ENCODE peak calls at places on chromosomes 13 and 19, in five cellular contexts. O, E, N, D and S are unnamed samples.

GRCh38 chr13:40666905-40667621 is 622 bp upstream of the FOXO1 start:
- DNase-seq in O (no peak), N (peak), D (no peak), E (peak), S (no peak)

GRCh38 chr19:44615529-44616247 is 2.3 kb downstream of the IGSF23 start:
- DNase-seq in D (no peak), O (no peak), E (no peak), N (no peak), S (no peak)

GRCh38 chr13:31697290-31697689 is 42.0 kb upstream of the RXFP2 start:
- DNase-seq in N (no peak), D (no peak), O (no peak), E (no peak), S (no peak)

GRCh38 chr19:589693-590395 is at the start of gene HCN2:
- DNase-seq in E (no peak), O (no peak), N (no peak), D (no peak), S (no peak)

GRCh38 chr19:44212865-44213346 is 574 bp downstream of the ZNF227 start:
- DNase-seq in E (no peak), O (peak), D (peak), N (no peak), S (no peak)

GRCh38 chr13:37023871-37024270 is 23.3 kb downstream of the EXOSC8 start:
- DNase-seq in D (no peak), O (peak), N (no peak), E (no peak), S (no peak)

GRCh38 chr19:45958763-45959516 is 14.7 kb downstream of the NOVA2 start:
- DNase-seq in D (no peak), O (peak), N (no peak), E (no peak), S (no peak)

GRCh38 chr19:15251749-15252397 is 19.6 kb upstream of the EPHX3 start:
- DNase-seq in N (peak), O (peak), E (no peak), D (no peak), S (no peak)

GRCh38 chr19:42097461-42097860 is 21.5 kb downstream of the ZNF574 start:
- DNase-seq in D (no peak), O (no peak), N (no peak), E (no peak), S (no peak)

GRCh38 chr13:104869501-104869900 is 1666.0 kb downstream of the EFNB2 start:
- DNase-seq in D (peak), O (peak), N (no peak), E (no peak), S (no peak)

GRCh38 chr19:246551-246950 is 44.7 kb downstream of the PLPP2 start:
- DNase-seq in E (no peak), O (no peak), D (peak), N (no peak), S (peak)

GRCh38 chr19:15422311-15423075 is 3.7 kb upstream of the AKAP8L start:
- DNase-seq in E (no peak), O (no peak), N (no peak), D (no peak), S (no peak)

GRCh38 chr19:46076951-46077814 is 36.4 kb upstream of the IGFL4 start:
- DNase-seq in E (no peak), D (peak), N (peak), O (peak), S (peak)

GRCh38 chr13:49936943-49937273 is 768 bp upstream of the SPRYD7 start:
- DNase-seq in N (no peak), O (no peak), D (no peak), E (no peak), S (no peak)

GRCh38 chr13:18978447-18978846 is 203.2 kb downstream of the TUBA3C start:
- DNase-seq in N (no peak), O (no peak), D (no peak), E (no peak), S (no peak)

GRCh38 chr19:47302249-47302648 is 7.4 kb upstream of the C5AR1 start:
- DNase-seq in D (peak), O (no peak), N (no peak), E (no peak), S (peak)

GRCh38 chr13:36251528-36251927 is 37.2 kb upstream of the SOHLH2 start:
- DNase-seq in O (no peak), E (no peak), D (peak), N (no peak), S (no peak)

GRCh38 chr13:40376296-40376849 is 290.1 kb downstream of the FOXO1 start:
- DNase-seq in D (no peak), O (no peak), E (no peak), N (no peak), S (no peak)

GRCh38 chr19:51689751-51690358 is 3.3 kb upstream of the SPACA6 start:
- DNase-seq in E (no peak), N (no peak), D (no peak), O (peak), S (no peak)

GRCh38 chr19:47618771-47619170 is 9.8 kb downstream of the BICRA start:
- DNase-seq in O (peak), N (peak), E (no peak), D (no peak), S (no peak)

GRCh38 chr13:74200081-74200480 is 65.9 kb upstream of the KLF12 start:
- DNase-seq in E (no peak), D (no peak), N (no peak), O (peak), S (no peak)

GRCh38 chr13:49869514-49869913 is 66.6 kb downstream of the SPRYD7 start:
- DNase-seq in O (peak), E (no peak), N (no peak), D (no peak), S (no peak)

GRCh38 chr19:41575998-41576397 is at the start of gene CEACAM21:
- DNase-seq in O (no peak), D (peak), N (peak), E (peak), S (peak)

GRCh38 chr19:1270168-1270853 is 1.2 kb downstream of the CIRBP start:
- DNase-seq in N (no peak), D (no peak), E (no peak), O (no peak), S (no peak)

GRCh38 chr19:39641773-39642172 is 13.9 kb upstream of the LGALS16 start:
- DNase-seq in D (no peak), O (no peak), E (no peak), N (no peak), S (no peak)

GRCh38 chr19:2495651-2496316 is 19.9 kb downstream of the GADD45B start:
- DNase-seq in D (no peak), E (no peak), O (no peak), N (peak), S (no peak)

GRCh38 chr19:51815038-51815437 is 20.1 kb downstream of the FPR3 start:
- DNase-seq in E (no peak), D (no peak), O (no peak), N (no peak), S (no peak)

GRCh38 chr13:111895896-111896821 is 170.8 kb upstream of the SOX1 start:
- DNase-seq in O (no peak), N (peak), E (no peak), D (no peak), S (no peak)

GRCh38 chr13:91375119-91375729 is 23.2 kb upstream of the GPC5 start:
- DNase-seq in D (peak), N (no peak), E (no peak), O (peak), S (no peak)

GRCh38 chr13:114257014-114257413 is 22.3 kb downstream of the CDC16 start:
- DNase-seq in D (no peak), E (no peak), N (no peak), O (no peak), S (no peak)

GRCh38 chr19:28956971-28957370 is 256.0 kb downstream of the UQCRFS1 start:
- DNase-seq in N (no peak), E (no peak), O (no peak), D (no peak), S (no peak)

GRCh38 chr13:71316964-71317363 is 550.0 kb downstream of the DACH1 start:
- DNase-seq in E (no peak), O (no peak), D (no peak), N (no peak), S (no peak)

GRCh38 chr19:45161715-45162463 is 1.1 kb upstream of the NKPD1 start:
- DNase-seq in O (peak), N (no peak), E (no peak), D (no peak), S (peak)

DNA sequence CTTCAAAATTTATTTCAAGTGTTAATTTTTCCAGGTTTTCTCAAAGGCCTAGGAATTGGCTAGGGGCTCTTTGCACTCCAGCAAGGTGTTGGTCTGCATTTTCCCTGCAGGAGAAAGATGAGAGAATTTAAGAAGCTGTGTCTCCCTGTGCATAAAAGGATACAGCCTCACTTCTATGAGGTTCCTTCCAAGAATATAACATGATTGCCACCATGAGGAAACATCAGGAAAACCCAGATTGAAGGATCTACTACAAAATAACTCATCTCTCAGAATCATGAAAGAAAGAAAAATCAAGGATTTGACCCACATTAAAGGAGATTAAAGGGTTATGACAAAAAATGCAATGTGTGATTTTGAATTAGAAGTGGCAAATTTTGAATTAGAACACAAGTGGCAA is 69.9 kb downstream of the RUBCNL start:
- DNase-seq in E (no peak), D (no peak), N (no peak), O (peak), S (no peak)
- TF ChIP-seq CTCF in E (no peak), D (no peak), N (no peak), O (peak), S (no peak)

GRCh38 chr13:24223341-24224231 is 63.1 kb downstream of the SPATA13 start:
- DNase-seq in E (no peak), N (peak), D (peak), O (no peak), S (peak)

GRCh38 chr13:24224232-24224680 is 63.7 kb downstream of the SPATA13 start:
- DNase-seq in E (no peak), D (no peak), O (no peak), N (no peak), S (no peak)

GRCh38 chr13:24225062-24225461 is 64.5 kb downstream of the SPATA13 start:
- DNase-seq in D (no peak), N (no peak), O (no peak), E (no peak), S (no peak)

GRCh38 chr13:24226762-24227161 is 66.2 kb downstream of the SPATA13 start:
- DNase-seq in E (no peak), N (no peak), D (no peak), O (no peak), S (no peak)

DNA sequence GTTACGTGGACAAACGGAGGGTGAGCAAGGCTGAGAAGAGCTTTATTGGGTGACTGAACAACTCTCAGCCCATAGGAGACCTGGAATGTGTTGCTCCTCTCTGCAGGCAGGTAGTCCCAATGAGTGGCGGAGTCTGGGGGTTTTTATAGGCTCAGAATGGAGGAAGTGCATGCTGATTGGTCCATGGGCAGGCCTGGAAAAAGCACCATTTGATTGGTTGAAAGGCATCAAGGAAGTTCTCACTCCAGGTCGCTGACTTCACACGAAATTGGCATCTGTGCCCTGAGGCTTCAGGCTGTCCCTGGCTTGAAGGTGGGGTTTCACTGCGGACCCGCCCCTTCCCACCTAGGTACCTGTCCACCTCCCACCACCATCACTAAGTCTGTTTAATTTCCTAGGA is 65.4 kb downstream of the SPATA13 start:
- DNase-seq in E (no peak), D (no peak), N (no peak), O (no peak), S (no peak)
- H3K4me3 ChIP-seq in E (no peak), D (no peak), N (no peak), O (no peak), S (no peak)

GRCh38 chr19:4455742-4456565 is 1.6 kb downstream of the UBXN6 start:
- DNase-seq in N (no peak), D (no peak), E (peak), O (peak), S (no peak)
- TF ChIP-seq CTCF in N (no peak), D (no peak), E (no peak), O (no peak), S (no peak)

DNA sequence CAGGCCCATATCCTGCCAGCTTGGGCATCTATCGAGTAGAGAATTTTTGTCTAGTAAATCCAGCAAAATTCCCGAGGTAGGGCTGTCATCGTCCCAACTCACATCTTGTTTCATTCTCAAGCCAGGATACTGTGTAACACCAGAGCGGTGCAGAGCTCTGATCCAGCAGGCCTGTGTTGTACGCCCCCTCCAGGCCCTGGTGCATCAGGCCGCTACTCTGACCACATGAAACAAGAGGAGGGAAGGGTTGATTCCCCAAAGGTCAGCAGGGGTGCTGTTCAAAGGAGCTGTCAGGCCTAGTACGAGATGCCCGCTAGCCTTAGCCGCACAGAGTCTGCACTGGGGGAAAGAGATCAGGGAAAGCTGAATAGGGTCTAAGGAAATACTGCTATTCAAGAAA is 276.0 kb downstream of the SLC7A1 start:
- DNase-seq in O (no peak), E (no peak), N (no peak), D (no peak), S (no peak)
- H3K4me3 ChIP-seq in O (no peak), E (no peak), N (no peak), D (no peak), S (no peak)

GRCh38 chr13:62510906-62511655 is 1095.4 kb upstream of the PCDH20 start:
- DNase-seq in N (no peak), E (no peak), O (no peak), D (peak), S (no peak)

DNA sequence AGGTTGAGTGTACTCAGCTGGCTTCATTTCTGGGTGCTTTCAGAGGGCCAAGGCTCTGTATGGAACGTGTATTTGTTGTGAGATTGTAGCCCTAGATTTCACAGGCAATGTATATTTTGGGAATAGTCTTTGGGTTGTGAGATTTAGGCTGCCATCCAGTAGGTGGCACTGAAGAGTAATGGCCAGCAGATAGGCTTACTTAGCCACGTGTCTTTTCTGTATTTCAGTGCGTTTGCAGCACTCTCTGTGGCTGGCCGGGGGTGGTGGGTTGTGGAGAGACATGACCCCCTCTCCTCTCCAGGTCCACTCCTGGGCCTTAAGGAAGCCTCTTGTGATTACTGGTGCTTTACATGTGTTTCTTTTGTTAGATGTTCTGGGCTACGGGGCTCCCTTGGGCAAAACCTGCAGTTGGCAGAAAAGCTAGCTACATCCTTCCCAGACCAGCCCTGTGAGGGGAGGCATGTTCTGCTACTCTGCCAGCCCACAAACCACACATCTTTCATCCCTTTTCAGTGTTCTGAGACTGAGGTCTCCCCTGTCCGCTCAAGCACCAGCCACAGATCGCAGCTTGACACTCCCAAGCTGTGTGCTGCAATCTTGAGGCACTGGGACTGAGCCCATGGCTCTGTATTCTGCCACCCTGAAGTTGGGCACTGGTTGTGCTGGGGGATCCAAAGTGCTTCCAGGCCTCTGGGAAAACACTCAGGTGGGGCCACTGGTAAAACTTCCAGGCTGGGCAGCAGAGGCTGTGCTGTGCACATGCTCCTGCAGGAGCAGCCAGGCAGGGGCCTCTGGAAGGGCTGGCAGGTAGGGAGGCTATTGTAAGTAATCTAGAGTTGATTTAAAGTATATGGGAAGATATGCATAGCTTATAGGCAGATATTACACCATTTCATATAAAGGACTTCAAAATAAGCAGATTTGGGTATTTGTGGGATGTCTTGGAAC is 1096.8 kb upstream of the PCDH20 start:
- DNase-seq in N (no peak), D (peak), E (peak), O (peak), S (peak)
- TF ChIP-seq CTCF in N (no peak), D (peak), E (peak), O (peak), S (peak)